ENCODE peak calls at places on chromosomes 16 and 17, in eight cellular contexts. J is mesendoderm, D is Calu3, E is ACHN, P is activated gamma-delta T cell treated with Interleukin-2 at 50 U/mL for 16 hours, Q is fibroblast of the aortic adventitia, G is astrocyte of the hippocampus, C is hepatocyte. M is an unnamed sample.

GRCh38 chr16:71796501-71796900 is 12.1 kb downstream of the AP1G1 start:
- DNase-seq in J (no peak), Q (no peak), G (peak), C (no peak), D (no peak), E (no peak), P (no peak), M (no peak)

GRCh38 chr17:50631908-50632571 is 2.6 kb upstream of the ABCC3 start:
- DNase-seq in P (no peak), G (no peak), D (no peak), C (no peak), J (no peak), Q (no peak), E (no peak), M (no peak)

GRCh38 chr16:64907844-64908243 is 214.0 kb downstream of the CDH11 start:
- DNase-seq in E (no peak), D (no peak), Q (peak), P (no peak), G (no peak), J (no peak), C (no peak), M (no peak)

GRCh38 chr17:37824534-37825485 is 80.0 kb upstream of the HNF1B start:
- DNase-seq in E (peak), Q (peak), G (peak), D (peak), P (no peak), C (peak), J (peak), M (no peak)

GRCh38 chr17:65495255-65496060 is 66.0 kb downstream of the AXIN2 start:
- DNase-seq in J (peak), P (peak), E (no peak), D (no peak), Q (no peak), G (peak), C (peak), M (no peak)

GRCh38 chr17:59000022-59000421 is 106.7 kb downstream of the TRIM37 start:
- DNase-seq in G (no peak), E (no peak), P (no peak), C (no peak), D (no peak), J (no peak), Q (no peak), M (no peak)

GRCh38 chr17:75478508-75478907 is 22.1 kb downstream of the TMEM94 start:
- DNase-seq in D (no peak), C (no peak), J (no peak), P (no peak), G (peak), E (no peak), Q (no peak), M (no peak)

GRCh38 chr17:8927395-8927794 is 38.1 kb downstream of the PIK3R5 start:
- DNase-seq in P (no peak), C (no peak), J (no peak), G (no peak), E (no peak), Q (no peak), D (no peak), M (no peak)

GRCh38 chr17:63246344-63246743 is 199.8 kb downstream of the CYB561 start:
- DNase-seq in J (no peak), D (no peak), C (no peak), G (peak), P (no peak), Q (peak), E (no peak), M (no peak)

GRCh38 chr17:70013911-70014310 is 61.1 kb upstream of the KCNJ16 start:
- DNase-seq in E (no peak), D (no peak), G (peak), J (no peak), P (no peak), C (no peak), Q (peak), M (no peak)

GRCh38 chr17:76922967-76923366 is 54.8 kb downstream of the MGAT5B start:
- DNase-seq in E (no peak), P (no peak), C (no peak), G (no peak), J (no peak), D (no peak), Q (no peak), M (no peak)

GRCh38 chr16:84741351-84741791 is 41.6 kb downstream of the USP10 start:
- DNase-seq in Q (peak), J (no peak), D (peak), P (no peak), G (peak), E (no peak), C (no peak), M (no peak)

GRCh38 chr17:61495161-61495857 is 43.1 kb downstream of the TBX4 start:
- DNase-seq in P (no peak), J (peak), D (peak), C (no peak), Q (peak), E (no peak), G (no peak), M (no peak)

GRCh38 chr17:18314059-18314730 is 599 bp downstream of the TOP3A start:
- DNase-seq in D (no peak), P (no peak), C (no peak), E (peak), G (peak), Q (peak), J (no peak), M (no peak)

GRCh38 chr17:35189291-35189690 is 4.9 kb downstream of the SLC35G3 start:
- DNase-seq in P (no peak), G (no peak), D (no peak), C (no peak), E (no peak), Q (peak), J (no peak), M (no peak)

GRCh38 chr16:73069581-73070262 is 21.8 kb upstream of the ZFHX3 start:
- DNase-seq in G (no peak), Q (no peak), C (no peak), E (no peak), P (no peak), D (no peak), J (no peak), M (no peak)

GRCh38 chr17:8713878-8714277 is 30.8 kb downstream of the CCDC42 start:
- DNase-seq in P (no peak), C (no peak), Q (no peak), E (no peak), D (no peak), J (no peak), G (no peak), M (no peak)

GRCh38 chr17:16997514-16998429 is 25.9 kb upstream of the TNFRSF13B start:
- DNase-seq in Q (peak), J (no peak), G (no peak), E (no peak), D (peak), C (no peak), P (peak), M (no peak)

GRCh38 chr16:6753553-6753952 is 579.1 kb upstream of the RBFOX1 start:
- DNase-seq in J (peak), E (no peak), C (no peak), P (no peak), D (no peak), G (no peak), Q (no peak), M (no peak)

GRCh38 chr16:27453476-27453825 is 51.5 kb downstream of the IL21R start:
- DNase-seq in J (no peak), Q (no peak), P (no peak), E (no peak), G (no peak), D (no peak), C (no peak), M (no peak)

GRCh38 chr17:60959696-60960095 is 282.0 kb downstream of the BCAS3 start:
- DNase-seq in Q (no peak), J (no peak), G (no peak), C (no peak), D (no peak), E (no peak), P (no peak), M (no peak)

GRCh38 chr17:17965152-17965721 is 7.0 kb downstream of the TOM1L2 start:
- DNase-seq in P (no peak), G (no peak), J (no peak), D (no peak), Q (no peak), C (no peak), E (no peak), M (no peak)

GRCh38 chr16:67720236-67720635 is 1.1 kb upstream of the GFOD2 start:
- DNase-seq in Q (no peak), E (no peak), P (no peak), J (no peak), G (no peak), C (no peak), D (no peak), M (no peak)

GRCh38 chr17:76530489-76530814 is 7.1 kb downstream of the CYGB start:
- DNase-seq in E (no peak), G (peak), Q (no peak), J (no peak), P (no peak), D (no peak), C (no peak), M (no peak)

GRCh38 chr17:71634376-71634775 is 486.4 kb upstream of the SOX9 start:
- DNase-seq in Q (no peak), J (no peak), G (no peak), C (no peak), E (no peak), P (no peak), D (no peak), M (no peak)

GRCh38 chr16:67967956-67968439 is 439 bp downstream of the SLC12A4 start:
- DNase-seq in D (peak), C (peak), G (peak), J (peak), P (no peak), Q (peak), E (peak), M (no peak)

GRCh38 chr17:74296548-74296936 is 22.5 kb downstream of the DNAI2 start:
- DNase-seq in D (peak), P (no peak), G (peak), C (peak), J (peak), E (peak), Q (peak), M (peak)

GRCh38 chr17:73348018-73348823 is 36.4 kb upstream of the CDC42EP4 start:
- DNase-seq in G (no peak), Q (no peak), E (no peak), C (no peak), D (no peak), P (no peak), J (no peak), M (no peak)

GRCh38 chr16:50320310-50320709 is 48.5 kb downstream of the BRD7 start:
- DNase-seq in J (no peak), G (no peak), D (no peak), Q (no peak), C (no peak), E (no peak), P (no peak), M (no peak)

GRCh38 chr17:40344321-40345160 is 20.0 kb downstream of the GJD3 start:
- DNase-seq in D (no peak), P (peak), E (no peak), G (peak), J (no peak), Q (no peak), C (no peak), M (no peak)

GRCh38 chr17:69250641-69251040 is 22.0 kb upstream of the ABCA10 start:
- DNase-seq in G (peak), J (no peak), E (no peak), P (no peak), D (no peak), C (no peak), Q (peak), M (no peak)

GRCh38 chr16:73064227-73064995 is 16.5 kb upstream of the ZFHX3 start:
- DNase-seq in D (no peak), P (no peak), G (peak), E (peak), Q (peak), J (peak), C (no peak), M (no peak)

GRCh38 chr16:84893849-84894599 is 74.2 kb downstream of the CRISPLD2 start:
- DNase-seq in Q (no peak), G (no peak), E (no peak), D (no peak), C (no peak), J (no peak), P (no peak), M (no peak)

GRCh38 chr17:58089111-58089510 is 5.9 kb downstream of the DYNLL2 start:
- DNase-seq in J (no peak), E (no peak), P (no peak), C (no peak), D (no peak), G (no peak), Q (no peak), M (no peak)

M was measured in NCI-H1092.